ENCODE peak calls at places on chromosomes 1 and 21, in four cellular contexts. J, R, G and Q are unnamed samples.

GRCh38 chr1:240099748-240100147 is 8.1 kb downstream of the FMN2 start:
- DNase-seq in J (no peak), R (no peak), G (no peak), Q (no peak)

GRCh38 chr1:219266524-219266923 is 92.8 kb downstream of the LYPLAL1 start:
- DNase-seq in J (no peak), R (no peak), G (no peak), Q (no peak)

GRCh38 chr1:32967863-32968571 is 3.4 kb upstream of the RNF19B start:
- DNase-seq in J (no peak), R (no peak), G (no peak), Q (no peak)

GRCh38 chr21:42670884-42671283 is 17.5 kb downstream of the PDE9A start:
- DNase-seq in J (no peak), R (no peak), G (no peak), Q (no peak)

GRCh38 chr1:10537082-10537766 is 62.5 kb downstream of the PEX14 start:
- DNase-seq in J (no peak), R (no peak), G (no peak), Q (no peak)

GRCh38 chr21:30839304-30839703 is 9.7 kb upstream of the KRTAP7-1 start:
- DNase-seq in J (peak; percentile 75), R (no peak), G (no peak), Q (no peak)

GRCh38 chr1:195733826-195734225 is 874.4 kb downstream of the KCNT2 start:
- DNase-seq in J (peak; percentile 14), R (no peak), G (no peak), Q (peak; percentile 30)

GRCh38 chr1:35490250-35490649 is 67.0 kb downstream of the KIAA0319L start:
- DNase-seq in J (no peak), R (no peak), G (no peak), Q (no peak)

GRCh38 chr21:31173881-31174555 is 135.7 kb upstream of the KRTAP19-8 start:
- DNase-seq in J (peak; percentile 6), R (peak; percentile 54), G (peak; percentile 78), Q (peak; percentile 29)

GRCh38 chr1:53860967-53861411 is 22.9 kb upstream of the NDC1 start:
- DNase-seq in J (peak; percentile 82), R (peak; percentile 49), G (peak; percentile 51), Q (peak; percentile 54)

GRCh38 chr21:45873866-45874265 is 107.7 kb upstream of the COL6A1 start:
- DNase-seq in J (no peak), R (no peak), G (no peak), Q (no peak)

GRCh38 chr1:115829023-115829674 is 11.8 kb downstream of the NHLH2 start:
- DNase-seq in J (no peak), R (peak; percentile 12), G (no peak), Q (peak; percentile 92)

GRCh38 chr1:170533331-170533730 is 1.4 kb downstream of the GORAB start:
- DNase-seq in J (no peak), R (no peak), G (no peak), Q (peak; percentile 90)

GRCh38 chr1:46749403-46749802 is 30.5 kb upstream of the EFCAB14 start:
- DNase-seq in J (no peak), R (no peak), G (no peak), Q (no peak)

GRCh38 chr1:117436528-117436927 is 69.3 kb downstream of the MAN1A2 start:
- DNase-seq in J (no peak), R (no peak), G (no peak), Q (no peak)

GRCh38 chr1:152162826-152163463 is 3.9 kb upstream of the RPTN start:
- DNase-seq in J (no peak), R (no peak), G (no peak), Q (peak; percentile 97)

GRCh38 chr1:154536570-154536969 is 21.9 kb downstream of the UBE2Q1 start:
- DNase-seq in J (no peak), R (no peak), G (no peak), Q (peak; percentile 54)

GRCh38 chr1:228646717-228647522 is 88.4 kb upstream of the RHOU start:
- DNase-seq in J (peak; percentile 60), R (no peak), G (peak; percentile 5), Q (peak; percentile 58)

GRCh38 chr1:147515046-147515869 is 26.0 kb upstream of the BCL9 start:
- DNase-seq in J (no peak), R (peak; percentile 22), G (no peak), Q (peak; percentile 13)

GRCh38 chr1:42164551-42165420 is at the start of gene GUCA2A:
- DNase-seq in J (no peak), R (no peak), G (no peak), Q (no peak)

GRCh38 chr1:67716800-67717199 is 31.8 kb downstream of the GADD45A start:
- DNase-seq in J (no peak), R (no peak), G (no peak), Q (peak; percentile 75)

GRCh38 chr1:202279806-202280205 is 61.9 kb downstream of the UBE2T start:
- DNase-seq in J (no peak), R (no peak), G (peak; percentile 76), Q (no peak)

GRCh38 chr1:147626739-147627138 is 43.6 kb downstream of the ACP6 start:
- DNase-seq in J (no peak), R (no peak), G (no peak), Q (no peak)

GRCh38 chr21:30629173-30629572 is 5.8 kb upstream of the KRTAP20-2 start:
- DNase-seq in J (no peak), R (no peak), G (no peak), Q (no peak)

GRCh38 chr1:177181631-177182291 is 11.0 kb downstream of the BRINP2 start:
- DNase-seq in J (peak; percentile 93), R (peak; percentile 24), G (peak; percentile 41), Q (peak; percentile 34)

GRCh38 chr1:6424000-6424565 is 493 bp upstream of the ESPN start:
- DNase-seq in J (peak; percentile 52), R (no peak), G (no peak), Q (no peak)

GRCh38 chr1:55812281-55812680 is 597.1 kb upstream of the USP24 start:
- DNase-seq in J (no peak), R (no peak), G (no peak), Q (peak; percentile 30)

GRCh38 chr21:35933466-35933865 is 126.9 kb downstream of the SETD4 start:
- DNase-seq in J (peak; percentile 17), R (peak; percentile 32), G (peak; percentile 90), Q (peak; percentile 95)

GRCh38 chr1:102937401-102937800 is 170.9 kb downstream of the COL11A1 start:
- DNase-seq in J (peak; percentile 12), R (no peak), G (no peak), Q (no peak)

GRCh38 chr1:118960567-118961136 is 27.5 kb downstream of the TBX15 start:
- DNase-seq in J (no peak), R (no peak), G (no peak), Q (peak; percentile 96)

GRCh38 chr1:69982992-69983391 is 222.4 kb downstream of the LRRC40 start:
- DNase-seq in J (no peak), R (peak; percentile 0), G (peak; percentile 39), Q (peak; percentile 50)

GRCh38 chr1:154878371-154879355 is 8.6 kb upstream of the KCNN3 start:
- DNase-seq in J (peak; percentile 95), R (peak; percentile 45), G (peak; percentile 72), Q (peak; percentile 59)

GRCh38 chr1:40897499-40897898 is 35.3 kb upstream of the CITED4 start:
- DNase-seq in J (no peak), R (no peak), G (peak; percentile 37), Q (peak; percentile 12)

GRCh38 chr1:197076585-197076984 is 9.5 kb upstream of the F13B start:
- DNase-seq in J (no peak), R (no peak), G (no peak), Q (no peak)

GRCh38 chr1:61424382-61424781 is 300.6 kb downstream of the TM2D1 start:
- DNase-seq in J (no peak), R (no peak), G (no peak), Q (no peak)

GRCh38 chr1:227447531-227447990 is 115.8 kb upstream of the ZNF678 start:
- DNase-seq in J (peak; percentile 49), R (no peak), G (peak; percentile 46), Q (peak; percentile 47)

GRCh38 chr1:145777357-145778145 is 46.3 kb downstream of the RNF115 start:
- DNase-seq in J (no peak), R (no peak), G (no peak), Q (peak; percentile 58)

GRCh38 chr1:8667869-8668595 is 149.4 kb downstream of the RERE start:
- DNase-seq in J (no peak), R (no peak), G (peak; percentile 79), Q (peak; percentile 59)

GRCh38 chr1:8670371-8670818 is 147.0 kb downstream of the RERE start:
- DNase-seq in J (no peak), R (no peak), G (no peak), Q (peak; percentile 37)

GRCh38 chr1:8674912-8675311 is 142.5 kb downstream of the RERE start:
- DNase-seq in J (no peak), R (no peak), G (no peak), Q (no peak)

GRCh38 chr1:8669608-8670335 is 147.7 kb downstream of the RERE start:
- DNase-seq in J (no peak), R (no peak), G (no peak), Q (no peak)

GRCh38 chr1:8671313-8671917 is 146.0 kb downstream of the RERE start:
- DNase-seq in J (peak; percentile 77), R (peak; percentile 57), G (peak; percentile 79), Q (peak; percentile 75)
- H3K4me3 ChIP-seq in J (peak overlapping the region; percentile 15), R (no peak overlapping the region), G (no peak overlapping the region), Q (no peak overlapping the region)

GRCh38 chr1:30322859-30323257 is 400.5 kb downstream of the MATN1 start:
- DNase-seq in J (peak; percentile 23), R (no peak), G (no peak), Q (no peak)
- TF ChIP-seq CTCF in J (peak; percentile 36), R (no peak), G (no peak), Q (no peak)

DNA sequence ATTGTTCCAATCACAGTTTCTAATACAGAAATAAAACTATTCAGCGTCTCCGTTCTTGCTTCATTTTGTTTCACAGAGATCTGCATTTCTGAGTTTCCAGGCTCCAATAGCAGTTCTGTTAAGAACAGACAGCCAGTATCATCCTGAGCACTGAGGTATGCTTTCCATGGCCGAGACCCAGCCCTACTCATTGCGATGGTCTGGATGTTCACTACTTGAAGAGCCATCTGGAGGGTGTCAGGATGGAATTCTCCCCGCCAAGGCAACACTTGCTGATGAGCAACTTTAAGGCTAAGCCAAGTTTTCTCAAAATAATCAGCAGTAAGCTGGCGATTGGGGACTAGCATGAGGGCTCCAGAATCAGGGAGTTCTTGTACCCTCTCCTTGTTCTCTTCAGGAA is 7.7 kb upstream of the BCL2L15 start:
- DNase-seq in J (no peak), R (no peak), G (no peak), Q (no peak)
- H3K4me3 ChIP-seq in J (no peak overlapping the region), R (no peak overlapping the region), G (no peak overlapping the region), Q (no peak overlapping the region)

DNA sequence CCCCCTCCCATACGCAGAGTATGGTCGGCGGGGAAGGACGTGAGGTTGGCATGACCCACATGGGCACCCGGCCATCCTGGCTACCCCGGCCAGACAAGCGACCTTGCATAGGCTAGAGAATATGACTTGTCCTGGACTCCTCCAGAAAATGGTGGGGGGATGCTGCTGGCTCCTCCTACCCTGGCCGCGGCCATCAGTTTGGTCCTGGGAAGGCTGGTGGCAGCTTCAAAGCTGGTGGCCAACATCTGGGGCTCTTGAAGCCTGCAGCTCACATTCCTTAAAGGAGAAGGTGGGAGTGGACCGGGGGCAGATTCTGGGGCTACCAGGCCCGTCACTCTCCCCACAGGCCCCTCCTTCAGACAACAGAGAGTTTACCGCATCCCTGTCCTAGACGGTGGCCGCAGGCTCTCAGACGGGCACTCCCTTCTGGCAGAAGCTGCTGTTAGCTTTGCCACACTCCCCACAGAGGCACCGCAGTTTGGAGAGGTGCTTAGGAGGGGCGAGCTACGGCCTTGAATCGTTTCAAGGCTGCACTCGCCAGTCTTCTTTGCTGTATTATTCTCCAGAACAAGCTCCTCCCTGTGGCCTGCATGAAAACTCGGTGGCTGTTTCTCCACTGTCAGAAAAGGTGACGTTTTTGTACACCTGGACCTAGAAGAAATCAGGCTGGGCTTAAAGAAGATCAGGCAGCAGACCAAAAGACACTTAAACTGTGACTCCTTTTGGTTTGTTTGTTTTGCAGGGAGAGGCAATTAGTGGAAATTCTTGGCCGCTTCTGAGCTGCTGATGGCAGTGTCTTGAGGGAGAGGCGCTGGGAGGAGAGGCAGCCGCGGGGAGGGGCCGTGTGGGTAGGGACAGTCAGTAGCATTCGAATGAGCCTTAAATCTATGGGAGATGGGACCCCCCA is 68.0 kb downstream of the RUNX3 start:
- DNase-seq in J (peak; percentile 13), R (no peak), G (no peak), Q (no peak)
- TF ChIP-seq CTCF in J (peak; percentile 12), R (peak; percentile 31), G (peak; percentile 3), Q (peak; percentile 34)